ENCODE peak calls at places on chromosomes 12 and 14, in four cellular contexts. One of them, this sample, is unnamed.

GRCh38 chr12:68750506-68750905 is 4.5 kb downstream of the SLC35E3 start:
- DNase-seq in astrocyte of the cerebellum: no peak
- DNase-seq in endothelial cell: no peak
- DNase-seq in heart left ventricle: no peak
- DNase-seq in this sample: no peak

GRCh38 chr14:83172363-83172762 is 1638.7 kb upstream of the SEL1L start:
- DNase-seq in astrocyte of the cerebellum: no peak
- DNase-seq in endothelial cell: no peak
- DNase-seq in heart left ventricle: no peak
- DNase-seq in this sample: no peak

GRCh38 chr14:87935895-87936294 is 57.1 kb downstream of the GALC start:
- DNase-seq in astrocyte of the cerebellum: no peak
- DNase-seq in endothelial cell: no peak
- DNase-seq in heart left ventricle: no peak
- DNase-seq in this sample: no peak

GRCh38 chr14:72932893-72933292 is 6.6 kb downstream of the DCAF4 start:
- DNase-seq in astrocyte of the cerebellum: no peak
- DNase-seq in endothelial cell: no peak
- DNase-seq in heart left ventricle: no peak
- DNase-seq in this sample: no peak

GRCh38 chr14:32306549-32306948 is 22.5 kb upstream of the AKAP6 start:
- DNase-seq in astrocyte of the cerebellum: no peak
- DNase-seq in endothelial cell: no peak
- DNase-seq in heart left ventricle: no peak
- DNase-seq in this sample: no peak

GRCh38 chr12:116142936-116143882 is 134.3 kb downstream of the MED13L start:
- DNase-seq in astrocyte of the cerebellum: no peak
- DNase-seq in endothelial cell: no peak
- DNase-seq in heart left ventricle: no peak
- DNase-seq in this sample: no peak

GRCh38 chr12:77124767-77125166 is 59.4 kb upstream of the E2F7 start:
- DNase-seq in astrocyte of the cerebellum: peak
- DNase-seq in endothelial cell: no peak
- DNase-seq in heart left ventricle: no peak
- DNase-seq in this sample: no peak

GRCh38 chr12:113980537-113981337 is 14.6 kb upstream of the RBM19 start:
- DNase-seq in astrocyte of the cerebellum: peak
- DNase-seq in endothelial cell: peak
- DNase-seq in heart left ventricle: no peak
- DNase-seq in this sample: peak

GRCh38 chr12:88471641-88472040 is 108.6 kb downstream of the KITLG start:
- DNase-seq in astrocyte of the cerebellum: peak
- DNase-seq in endothelial cell: no peak
- DNase-seq in heart left ventricle: no peak
- DNase-seq in this sample: peak

GRCh38 chr12:124581792-124582424 is 14.5 kb upstream of the NCOR2 start:
- DNase-seq in astrocyte of the cerebellum: no peak
- DNase-seq in endothelial cell: no peak
- DNase-seq in heart left ventricle: no peak
- DNase-seq in this sample: no peak

GRCh38 chr12:116454950-116455447 is 104.2 kb upstream of the MAP1LC3B2 start:
- DNase-seq in astrocyte of the cerebellum: peak
- DNase-seq in endothelial cell: no peak
- DNase-seq in heart left ventricle: no peak
- DNase-seq in this sample: peak

GRCh38 chr14:94540031-94540794 is 21.0 kb upstream of the SERPINA4 start:
- DNase-seq in astrocyte of the cerebellum: no peak
- DNase-seq in endothelial cell: peak
- DNase-seq in heart left ventricle: no peak
- DNase-seq in this sample: peak
- TF ChIP-seq CTCF in astrocyte of the cerebellum: peak
- TF ChIP-seq CTCF in endothelial cell: no peak
- TF ChIP-seq CTCF in heart left ventricle: no peak
- TF ChIP-seq CTCF in this sample: peak

DNA sequence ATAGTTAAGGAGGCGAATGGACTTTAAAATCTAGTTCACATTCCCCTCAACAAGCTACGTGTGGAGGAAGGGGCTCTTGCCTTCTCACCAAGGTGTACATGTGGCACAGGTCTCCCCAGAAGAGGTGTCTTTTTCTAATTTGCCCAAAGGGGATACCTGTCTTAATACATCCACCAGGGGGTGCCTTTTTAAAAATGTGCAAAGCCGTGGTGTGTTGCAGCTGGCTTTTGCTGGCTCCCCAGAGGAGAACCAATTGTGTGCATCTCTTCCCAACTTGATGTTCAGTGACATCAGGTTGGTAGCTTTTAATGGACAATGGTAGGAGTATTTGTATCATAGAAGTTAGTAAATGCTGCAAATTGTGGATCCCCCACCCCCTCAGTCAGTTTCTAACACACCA is 33.8 kb downstream of the CREBL2 start:
- DNase-seq in astrocyte of the cerebellum: no peak
- DNase-seq in endothelial cell: no peak
- DNase-seq in heart left ventricle: no peak
- DNase-seq in this sample: no peak
- TF ChIP-seq CTCF in astrocyte of the cerebellum: peak
- TF ChIP-seq CTCF in endothelial cell: peak
- TF ChIP-seq CTCF in heart left ventricle: peak
- TF ChIP-seq CTCF in this sample: peak

GRCh38 chr14:70857499-70857895 is 48.2 kb upstream of the MAP3K9 start:
- DNase-seq in astrocyte of the cerebellum: no peak
- DNase-seq in endothelial cell: no peak
- DNase-seq in heart left ventricle: no peak
- DNase-seq in this sample: no peak

GRCh38 chr14:70856851-70857498 is 47.7 kb upstream of the MAP3K9 start:
- DNase-seq in astrocyte of the cerebellum: peak
- DNase-seq in endothelial cell: no peak
- DNase-seq in heart left ventricle: no peak
- DNase-seq in this sample: peak

GRCh38 chr14:70858641-70859040 is 48.6 kb upstream of the PCNX1 start:
- DNase-seq in astrocyte of the cerebellum: no peak
- DNase-seq in endothelial cell: no peak
- DNase-seq in heart left ventricle: no peak
- DNase-seq in this sample: no peak

DNA sequence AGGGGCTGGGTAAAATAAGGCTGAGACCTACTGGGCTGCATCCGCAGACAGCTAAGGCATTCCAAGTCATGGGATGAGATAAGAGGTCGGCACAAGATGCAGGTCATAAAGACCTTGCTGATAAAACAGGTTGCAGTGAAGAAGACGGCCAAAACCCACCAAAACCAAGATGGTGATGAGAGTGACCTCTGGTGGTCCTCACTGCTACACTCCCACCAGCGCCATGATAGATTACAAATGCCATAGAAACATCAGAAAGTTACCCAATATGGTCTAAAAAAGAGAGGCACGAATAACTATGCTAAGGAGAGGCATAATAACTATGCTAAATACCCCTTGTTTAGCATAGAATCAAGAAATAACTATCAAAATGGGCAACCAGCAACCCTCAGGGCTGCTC is 46.2 kb upstream of the MAP3K9 start:
- DNase-seq in astrocyte of the cerebellum: no peak
- DNase-seq in endothelial cell: no peak
- DNase-seq in heart left ventricle: no peak
- DNase-seq in this sample: no peak
- TF ChIP-seq CTCF in astrocyte of the cerebellum: no peak
- TF ChIP-seq CTCF in endothelial cell: peak
- TF ChIP-seq CTCF in heart left ventricle: no peak
- TF ChIP-seq CTCF in this sample: no peak

GRCh38 chr14:92589213-92589852 is 75.8 kb downstream of the RIN3 start:
- DNase-seq in astrocyte of the cerebellum: peak
- DNase-seq in endothelial cell: no peak
- DNase-seq in heart left ventricle: no peak
- DNase-seq in this sample: no peak
- TF ChIP-seq CTCF in astrocyte of the cerebellum: peak
- TF ChIP-seq CTCF in endothelial cell: peak
- TF ChIP-seq CTCF in heart left ventricle: peak
- TF ChIP-seq CTCF in this sample: peak

DNA sequence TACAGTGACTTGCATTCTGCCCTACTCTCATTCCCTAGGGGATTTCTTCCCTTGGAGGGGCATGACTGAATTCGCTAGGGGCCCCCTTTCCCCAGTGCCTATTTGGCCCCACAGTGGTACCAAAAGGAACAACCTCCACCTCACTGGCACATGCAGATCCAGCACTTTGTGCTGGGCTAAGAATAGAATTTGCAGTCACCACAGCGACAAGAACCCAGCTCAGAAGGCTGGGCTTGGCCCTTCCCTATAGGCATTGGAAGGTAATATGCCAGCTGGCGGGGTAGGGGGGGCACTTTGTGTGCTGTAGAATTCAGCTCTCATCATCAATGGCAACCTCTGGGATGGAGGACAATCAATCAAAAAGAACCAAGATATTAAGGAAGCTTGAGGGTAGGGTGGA is 13.9 kb downstream of the BAZ2A start:
- DNase-seq in astrocyte of the cerebellum: no peak
- DNase-seq in endothelial cell: no peak
- DNase-seq in heart left ventricle: peak
- DNase-seq in this sample: no peak
- TF ChIP-seq CTCF in astrocyte of the cerebellum: no peak
- TF ChIP-seq CTCF in endothelial cell: no peak
- TF ChIP-seq CTCF in heart left ventricle: no peak
- TF ChIP-seq CTCF in this sample: no peak

DNA sequence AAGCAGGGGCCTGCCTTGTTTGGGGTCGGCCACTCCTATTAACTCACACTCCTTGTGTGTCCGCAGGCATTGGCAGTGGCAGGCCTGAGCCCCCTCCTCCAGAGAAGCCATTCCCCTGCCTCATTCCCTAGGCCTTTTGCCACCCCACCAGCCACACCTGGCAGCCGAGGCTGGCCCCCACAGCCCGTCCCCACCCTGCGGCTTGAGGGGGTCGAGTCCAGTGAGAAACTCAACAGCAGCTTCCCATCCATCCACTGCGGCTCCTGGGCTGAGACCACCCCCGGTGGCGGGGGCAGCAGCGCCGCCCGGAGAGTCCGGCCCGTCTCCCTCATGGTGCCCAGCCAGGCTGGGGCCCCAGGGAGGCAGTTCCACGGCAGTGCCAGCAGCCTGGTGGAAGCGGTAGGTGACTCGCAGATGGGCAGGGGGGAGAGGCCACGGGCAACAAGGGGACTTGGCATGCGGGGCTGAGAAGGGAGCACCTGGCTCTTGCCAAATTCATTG is 106.3 kb upstream of the FKBP4 start:
- DNase-seq in astrocyte of the cerebellum: no peak
- DNase-seq in endothelial cell: no peak
- DNase-seq in heart left ventricle: no peak
- DNase-seq in this sample: no peak
- TF ChIP-seq CTCF in astrocyte of the cerebellum: no peak
- TF ChIP-seq CTCF in endothelial cell: no peak
- TF ChIP-seq CTCF in heart left ventricle: no peak
- TF ChIP-seq CTCF in this sample: no peak

GRCh38 chr14:92666251-92666650 is 82.2 kb downstream of the LGMN start:
- DNase-seq in astrocyte of the cerebellum: no peak
- DNase-seq in endothelial cell: no peak
- DNase-seq in heart left ventricle: no peak
- DNase-seq in this sample: no peak

GRCh38 chr14:92668266-92668973 is 80.0 kb downstream of the LGMN start:
- DNase-seq in astrocyte of the cerebellum: no peak
- DNase-seq in endothelial cell: no peak
- DNase-seq in heart left ventricle: no peak
- DNase-seq in this sample: no peak

GRCh38 chr14:92670967-92671366 is 77.5 kb downstream of the LGMN start:
- DNase-seq in astrocyte of the cerebellum: no peak
- DNase-seq in endothelial cell: no peak
- DNase-seq in heart left ventricle: no peak
- DNase-seq in this sample: no peak

GRCh38 chr14:92673601-92674000 is 74.8 kb downstream of the LGMN start:
- DNase-seq in astrocyte of the cerebellum: no peak
- DNase-seq in endothelial cell: no peak
- DNase-seq in heart left ventricle: no peak
- DNase-seq in this sample: no peak

DNA sequence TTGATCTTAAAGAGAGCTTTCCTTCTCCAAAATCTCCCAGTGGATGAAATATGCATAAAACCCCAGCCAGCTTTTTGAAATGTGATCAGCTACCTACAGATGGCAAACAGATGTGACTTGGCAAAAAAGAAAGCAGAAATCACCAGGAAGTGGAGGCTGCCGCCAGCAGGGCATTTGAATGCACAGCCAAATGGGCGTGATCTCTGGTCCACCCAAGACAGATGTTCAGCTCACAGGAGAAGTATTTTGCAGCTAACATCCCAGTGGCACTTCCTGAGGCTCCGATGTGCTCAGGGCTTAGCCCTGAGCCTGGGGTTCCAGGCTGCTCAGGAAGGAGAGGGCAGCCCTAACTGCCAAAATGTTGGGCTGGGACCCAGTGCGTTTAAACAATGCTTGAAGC is 78.2 kb downstream of the LGMN start:
- DNase-seq in astrocyte of the cerebellum: peak
- DNase-seq in endothelial cell: no peak
- DNase-seq in heart left ventricle: peak
- DNase-seq in this sample: peak
- TF ChIP-seq CTCF in astrocyte of the cerebellum: peak
- TF ChIP-seq CTCF in endothelial cell: no peak
- TF ChIP-seq CTCF in heart left ventricle: no peak
- TF ChIP-seq CTCF in this sample: peak

GRCh38 chr12:16294589-16294988 is 17.1 kb upstream of the SLC15A5 start:
- DNase-seq in astrocyte of the cerebellum: no peak
- DNase-seq in endothelial cell: no peak
- DNase-seq in heart left ventricle: no peak
- DNase-seq in this sample: no peak

GRCh38 chr12:16300222-16300621 is 22.7 kb upstream of the SLC15A5 start:
- DNase-seq in astrocyte of the cerebellum: no peak
- DNase-seq in endothelial cell: no peak
- DNase-seq in heart left ventricle: no peak
- DNase-seq in this sample: peak

GRCh38 chr12:16299403-16299802 is 21.9 kb upstream of the SLC15A5 start:
- DNase-seq in astrocyte of the cerebellum: peak
- DNase-seq in endothelial cell: no peak
- DNase-seq in heart left ventricle: no peak
- DNase-seq in this sample: no peak

GRCh38 chr12:16300706-16301105 is 23.2 kb upstream of the SLC15A5 start:
- DNase-seq in astrocyte of the cerebellum: no peak
- DNase-seq in endothelial cell: no peak
- DNase-seq in heart left ventricle: peak
- DNase-seq in this sample: no peak

GRCh38 chr12:16297521-16297920 is 20.0 kb upstream of the SLC15A5 start:
- DNase-seq in astrocyte of the cerebellum: no peak
- DNase-seq in endothelial cell: no peak
- DNase-seq in heart left ventricle: no peak
- DNase-seq in this sample: no peak
- TF ChIP-seq CTCF in astrocyte of the cerebellum: no peak
- TF ChIP-seq CTCF in endothelial cell: no peak
- TF ChIP-seq CTCF in heart left ventricle: no peak
- TF ChIP-seq CTCF in this sample: no peak

This sample was measured in AG09309.